ENCODE peak calls at places on chromosomes 12 and 14, in seven cellular contexts. V, K, P, H, F, A and G are unnamed samples.
A peak's percentile ranks its signal among the peaks of the same experiment; 100 is the strongest.

GRCh38 chr12:83092101-83092500 is 405.4 kb downstream of the TMTC2 start:
- DNase-seq in K (no peak), F (no peak), A (no peak), H (no peak), V (no peak), P (peak; percentile 63), G (no peak)

GRCh38 chr12:19850341-19851065 is 411.2 kb downstream of the AEBP2 start:
- DNase-seq in A (peak; percentile 44), V (no peak), H (no peak), P (no peak), K (no peak), F (peak; percentile 45), G (no peak)

GRCh38 chr14:50320279-50320678 is 8.2 kb downstream of the DMAC2L start:
- DNase-seq in K (no peak), F (no peak), P (no peak), H (no peak), V (no peak), A (peak; percentile 92), G (no peak)

GRCh38 chr12:106652510-106653015 is 69.8 kb downstream of the RFX4 start:
- DNase-seq in F (no peak), K (no peak), P (no peak), A (no peak), H (no peak), V (no peak), G (no peak)

GRCh38 chr12:5230151-5230550 is 186.5 kb downstream of the KCNA5 start:
- DNase-seq in H (no peak), A (peak; percentile 35), K (no peak), P (no peak), V (no peak), F (no peak), G (no peak)

GRCh38 chr12:47820631-47821345 is 1.1 kb upstream of the HDAC7 start:
- DNase-seq in V (peak; percentile 87), P (peak; percentile 94), K (peak; percentile 94), F (peak; percentile 96), A (peak; percentile 98), H (no peak), G (peak; percentile 76)

GRCh38 chr14:91108941-91109611 is 4.8 kb upstream of the DGLUCY start:
- DNase-seq in V (no peak), P (no peak), F (peak; percentile 31), A (no peak), H (peak; percentile 35), K (peak; percentile 85), G (peak; percentile 47)

GRCh38 chr14:99347561-99347960 is 75.6 kb upstream of the BCL11B start:
- DNase-seq in V (no peak), K (no peak), A (no peak), F (no peak), P (no peak), H (no peak), G (no peak)

GRCh38 chr12:69290545-69291277 is 51.3 kb downstream of the CPSF6 start:
- DNase-seq in A (peak; percentile 72), K (peak; percentile 34), V (peak; percentile 34), F (no peak), P (peak; percentile 90), H (peak; percentile 74), G (peak; percentile 77)

GRCh38 chr14:23054000-23054811 is 3.1 kb downstream of the CDH24 start:
- DNase-seq in K (no peak), P (peak; percentile 39), F (no peak), A (no peak), H (peak; percentile 28), V (no peak), G (no peak)

GRCh38 chr14:58166005-58166983 is 14.3 kb upstream of the ARMH4 start:
- DNase-seq in K (peak; percentile 70), V (peak; percentile 78), F (peak; percentile 87), P (peak; percentile 91), H (peak; percentile 38), A (peak; percentile 81), G (peak; percentile 95)

GRCh38 chr14:91388551-91388975 is 29.1 kb downstream of the CCDC88C start:
- DNase-seq in A (no peak), H (peak; percentile 63), P (no peak), K (no peak), F (no peak), V (no peak), G (no peak)

GRCh38 chr12:11756022-11756421 is 106.5 kb downstream of the ETV6 start:
- DNase-seq in P (no peak), V (no peak), A (no peak), H (no peak), K (no peak), F (no peak), G (no peak)

GRCh38 chr14:73944432-73945158 is 5.3 kb downstream of the FAM161B start:
- DNase-seq in F (no peak), A (no peak), H (no peak), V (no peak), P (no peak), K (no peak), G (peak; percentile 75)

GRCh38 chr14:55302367-55302766 is 31.1 kb downstream of the FBXO34 start:
- DNase-seq in K (no peak), A (no peak), F (no peak), P (no peak), H (no peak), V (no peak), G (no peak)

GRCh38 chr14:99259327-99259726 is 12.7 kb downstream of the BCL11B start:
- DNase-seq in H (peak; percentile 88), K (no peak), F (no peak), V (no peak), P (no peak), A (no peak), G (no peak)

GRCh38 chr12:95481072-95481471 is 7.1 kb downstream of the METAP2 start:
- DNase-seq in H (no peak), V (no peak), K (no peak), F (no peak), P (no peak), A (no peak), G (no peak)

GRCh38 chr14:104724981-104725771 is 1.1 kb downstream of the ADSS1 start:
- DNase-seq in P (peak; percentile 63), V (peak; percentile 76), A (peak; percentile 63), H (no peak), K (no peak), F (no peak), G (no peak)

GRCh38 chr12:95462081-95462480 is 11.9 kb upstream of the METAP2 start:
- DNase-seq in V (no peak), F (no peak), H (no peak), K (no peak), P (no peak), A (no peak), G (no peak)

GRCh38 chr12:31634620-31635019 is 24.9 kb upstream of the ETFBKMT start:
- DNase-seq in A (no peak), F (no peak), K (no peak), P (no peak), V (no peak), H (no peak), G (no peak)

GRCh38 chr14:34684578-34684977 is 29.8 kb downstream of the CFL2 start:
- DNase-seq in F (no peak), K (no peak), V (no peak), H (no peak), A (peak; percentile 54), P (no peak), G (no peak)
- H3K4me3 ChIP-seq in F (no peak overlapping the region), K (no peak overlapping the region), V (no peak overlapping the region), H (no peak overlapping the region), A (no peak overlapping the region), P (no peak overlapping the region), G (no peak overlapping the region)

GRCh38 chr14:21833836-21834235 is 160.2 kb upstream of the OR4E1 start:
- DNase-seq in H (no peak), K (no peak), F (no peak), A (no peak), V (no peak), P (no peak), G (no peak)
- H3K27ac ChIP-seq in H (no peak overlapping the region), K (no peak overlapping the region), F (no peak overlapping the region), A (no peak overlapping the region), V (no peak overlapping the region), P (no peak overlapping the region), G (no peak overlapping the region)

DNA sequence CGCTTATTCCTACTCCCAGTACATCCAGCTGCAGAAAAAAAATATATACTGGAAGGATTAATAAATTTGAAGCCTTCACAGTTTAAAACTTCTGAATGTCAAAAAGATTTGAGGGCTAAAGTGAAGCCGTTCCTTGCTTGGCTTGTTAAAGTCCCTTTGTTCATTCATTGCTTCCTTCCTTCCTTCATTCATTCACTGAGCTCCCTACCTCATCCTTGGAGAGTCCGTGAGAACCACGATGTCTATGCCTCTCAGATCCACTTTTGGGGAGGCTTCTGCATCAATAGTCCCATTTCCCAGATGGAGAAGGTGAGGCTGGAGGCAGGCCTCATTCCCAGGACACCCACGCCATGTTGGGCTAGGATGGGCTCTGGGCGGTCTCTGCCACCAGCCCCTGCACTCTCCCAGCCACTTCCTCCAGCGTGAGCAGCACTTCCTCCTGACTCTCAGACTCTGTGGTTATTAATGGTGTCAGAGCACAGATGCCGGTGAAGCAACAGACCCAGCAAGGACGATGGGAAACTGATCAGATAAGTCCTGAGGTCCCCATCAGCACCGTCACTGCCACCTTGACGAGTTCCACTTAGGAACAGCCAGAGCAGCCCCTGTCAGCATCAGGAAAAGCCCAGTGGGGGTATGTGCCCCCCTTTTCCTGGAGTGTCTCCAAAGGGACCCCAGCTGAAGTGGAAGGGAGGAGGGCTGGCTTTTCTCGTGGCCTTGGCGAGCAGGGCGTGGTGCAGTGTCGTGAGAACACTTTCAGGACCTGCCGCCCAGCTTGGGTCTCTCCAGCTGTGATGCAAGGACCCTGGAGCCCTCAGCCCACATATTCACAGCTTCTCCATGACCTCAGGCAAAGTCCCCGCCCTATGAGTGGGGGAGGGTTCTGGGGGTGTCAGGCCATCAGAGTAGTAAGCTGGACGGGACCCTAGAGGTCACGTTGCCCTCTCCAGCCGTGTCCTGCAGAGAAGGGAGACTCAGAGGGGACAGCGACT is 21.2 kb downstream of the ASB2 start:
- DNase-seq in V (no peak), P (no peak), A (no peak), F (no peak), K (no peak), H (no peak), G (no peak)
- H3K4me1 ChIP-seq in V (peaks cover 88% of the 10 kb centered on the region), P (peaks cover 6% of the 10 kb centered on the region), A (peaks cover 11% of the 10 kb centered on the region), F (no peaks in the 10 kb centered on the region), K (no peaks in the 10 kb centered on the region), H (peaks cover 72% of the 10 kb centered on the region), G (no peaks in the 10 kb centered on the region)

DNA sequence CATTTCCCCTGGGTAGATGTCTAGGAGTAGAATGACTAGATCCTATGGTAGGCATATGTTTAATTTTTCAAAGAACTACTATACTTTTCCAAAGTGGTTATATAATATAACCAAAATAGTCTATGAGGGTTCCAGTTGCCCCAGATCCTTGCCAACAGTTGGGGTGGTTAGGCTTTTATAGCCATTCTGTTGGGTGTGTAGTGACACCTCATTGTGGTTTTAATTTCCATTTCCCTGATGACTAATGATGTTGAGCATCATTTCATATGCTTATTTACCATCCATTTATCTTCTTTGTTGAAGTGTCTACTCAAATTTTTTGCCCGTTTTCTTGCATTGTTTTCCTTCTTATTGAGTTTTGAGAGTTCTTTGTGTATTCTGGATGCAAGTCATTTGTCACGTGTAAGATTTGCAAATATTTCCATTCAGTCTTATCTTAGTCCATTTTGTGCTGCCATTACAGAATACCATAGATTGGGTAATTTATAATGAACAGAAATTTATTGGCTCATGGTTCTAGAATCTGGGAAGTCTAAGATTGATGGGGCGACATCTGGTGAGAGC is 4.7 kb downstream of the SYNE2 start:
- DNase-seq in V (no peak), P (no peak), K (no peak), F (no peak), A (no peak), H (no peak), G (no peak)
- H3K4me3 ChIP-seq in V (no peak overlapping the region), P (no peak overlapping the region), K (no peak overlapping the region), F (no peak overlapping the region), A (no peak overlapping the region), H (no peak overlapping the region), G (no peak overlapping the region)